ENCODE peak calls at places on chromosome 11, in six cellular contexts. One of them, this sample, is unnamed.

GRCh38 chr11:60785806-60786361 is 751 bp downstream of the MS4A10 start:
- DNase-seq in foreskin fibroblast: peak; percentile 40
- DNase-seq in spleen: peak; percentile 43
- DNase-seq in LNCaP clone FGC: no peak
- DNase-seq in stomach: no peak
- DNase-seq in colonic mucosa: no peak
- DNase-seq in this sample: peak; percentile 46

GRCh38 chr11:69729252-69729651 is 25.4 kb upstream of the FGF19 start:
- DNase-seq in foreskin fibroblast: no peak
- DNase-seq in spleen: no peak
- DNase-seq in LNCaP clone FGC: no peak
- DNase-seq in stomach: no peak
- DNase-seq in colonic mucosa: no peak
- DNase-seq in this sample: no peak

GRCh38 chr11:46554205-46555162 is 39.3 kb downstream of the AMBRA1 start:
- DNase-seq in foreskin fibroblast: peak; percentile 84
- DNase-seq in spleen: no peak
- DNase-seq in LNCaP clone FGC: peak; percentile 56
- DNase-seq in stomach: no peak
- DNase-seq in colonic mucosa: no peak
- DNase-seq in this sample: peak; percentile 86

GRCh38 chr11:8671242-8671641 is 11.2 kb downstream of the TRIM66 start:
- DNase-seq in foreskin fibroblast: peak; percentile 95
- DNase-seq in spleen: no peak
- DNase-seq in LNCaP clone FGC: no peak
- DNase-seq in stomach: no peak
- DNase-seq in colonic mucosa: peak; percentile 39
- DNase-seq in this sample: peak; percentile 94

GRCh38 chr11:17771841-17772401 is 37.3 kb downstream of the KCNC1 start:
- DNase-seq in foreskin fibroblast: no peak
- DNase-seq in spleen: peak; percentile 66
- DNase-seq in LNCaP clone FGC: no peak
- DNase-seq in stomach: no peak
- DNase-seq in colonic mucosa: no peak
- DNase-seq in this sample: no peak

GRCh38 chr11:91664521-91664920 is 560.1 kb upstream of the FAT3 start:
- DNase-seq in foreskin fibroblast: no peak
- DNase-seq in spleen: no peak
- DNase-seq in LNCaP clone FGC: no peak
- DNase-seq in stomach: no peak
- DNase-seq in colonic mucosa: no peak
- DNase-seq in this sample: no peak

GRCh38 chr11:70790671-70791300 is 392.5 kb downstream of the CTTN start:
- DNase-seq in foreskin fibroblast: no peak
- DNase-seq in spleen: no peak
- DNase-seq in LNCaP clone FGC: no peak
- DNase-seq in stomach: no peak
- DNase-seq in colonic mucosa: no peak
- DNase-seq in this sample: no peak

GRCh38 chr11:13316528-13316961 is 39.0 kb downstream of the BMAL1 start:
- DNase-seq in foreskin fibroblast: peak; percentile 71
- DNase-seq in spleen: no peak
- DNase-seq in LNCaP clone FGC: no peak
- DNase-seq in stomach: no peak
- DNase-seq in colonic mucosa: no peak
- DNase-seq in this sample: peak; percentile 72

GRCh38 chr11:61294717-61295595 is at the start of gene VWCE:
- DNase-seq in foreskin fibroblast: peak; percentile 57
- DNase-seq in spleen: peak; percentile 92
- DNase-seq in LNCaP clone FGC: no peak
- DNase-seq in stomach: peak; percentile 71
- DNase-seq in colonic mucosa: peak; percentile 48
- DNase-seq in this sample: peak; percentile 55

GRCh38 chr11:5815534-5815933 is 6.8 kb downstream of the OR52N2 start:
- DNase-seq in foreskin fibroblast: no peak
- DNase-seq in spleen: no peak
- DNase-seq in LNCaP clone FGC: no peak
- DNase-seq in stomach: no peak
- DNase-seq in colonic mucosa: no peak
- DNase-seq in this sample: no peak

GRCh38 chr11:130192845-130193267 is 33.3 kb downstream of the ST14 start:
- DNase-seq in foreskin fibroblast: no peak
- DNase-seq in spleen: no peak
- DNase-seq in LNCaP clone FGC: no peak
- DNase-seq in stomach: no peak
- DNase-seq in colonic mucosa: no peak
- DNase-seq in this sample: no peak

GRCh38 chr11:119686483-119686882 is 42.5 kb downstream of the NECTIN1 start:
- DNase-seq in foreskin fibroblast: no peak
- DNase-seq in spleen: no peak
- DNase-seq in LNCaP clone FGC: no peak
- DNase-seq in stomach: no peak
- DNase-seq in colonic mucosa: no peak
- DNase-seq in this sample: no peak

GRCh38 chr11:19466314-19466713 is 225.6 kb upstream of the E2F8 start:
- DNase-seq in foreskin fibroblast: no peak
- DNase-seq in spleen: no peak
- DNase-seq in LNCaP clone FGC: no peak
- DNase-seq in stomach: no peak
- DNase-seq in colonic mucosa: no peak
- DNase-seq in this sample: no peak

GRCh38 chr11:86292912-86293606 is 9.0 kb upstream of the HIKESHI start:
- DNase-seq in foreskin fibroblast: no peak
- DNase-seq in spleen: no peak
- DNase-seq in LNCaP clone FGC: no peak
- DNase-seq in stomach: no peak
- DNase-seq in colonic mucosa: no peak
- DNase-seq in this sample: no peak

GRCh38 chr11:36235750-36236149 is 53.5 kb downstream of the COMMD9 start:
- DNase-seq in foreskin fibroblast: peak; percentile 48
- DNase-seq in spleen: no peak
- DNase-seq in LNCaP clone FGC: no peak
- DNase-seq in stomach: no peak
- DNase-seq in colonic mucosa: no peak
- DNase-seq in this sample: peak; percentile 24

GRCh38 chr11:15627560-15627959 is 512.8 kb downstream of the INSC start:
- DNase-seq in foreskin fibroblast: no peak
- DNase-seq in spleen: no peak
- DNase-seq in LNCaP clone FGC: no peak
- DNase-seq in stomach: no peak
- DNase-seq in colonic mucosa: no peak
- DNase-seq in this sample: peak; percentile 18

GRCh38 chr11:3043315-3043871 is 13.8 kb downstream of the CARS1 start:
- DNase-seq in foreskin fibroblast: peak; percentile 49
- DNase-seq in spleen: peak; percentile 64
- DNase-seq in LNCaP clone FGC: no peak
- DNase-seq in stomach: peak; percentile 78
- DNase-seq in colonic mucosa: no peak
- DNase-seq in this sample: peak; percentile 34

GRCh38 chr11:84865257-84865656 is 761.9 kb downstream of the DLG2 start:
- DNase-seq in foreskin fibroblast: no peak
- DNase-seq in spleen: no peak
- DNase-seq in LNCaP clone FGC: peak; percentile 37
- DNase-seq in stomach: no peak
- DNase-seq in colonic mucosa: no peak
- DNase-seq in this sample: no peak

GRCh38 chr11:27282806-27283205 is 80.2 kb downstream of the CCDC34 start:
- DNase-seq in foreskin fibroblast: no peak
- DNase-seq in spleen: no peak
- DNase-seq in LNCaP clone FGC: no peak
- DNase-seq in stomach: no peak
- DNase-seq in colonic mucosa: no peak
- DNase-seq in this sample: peak; percentile 40

GRCh38 chr11:72189448-72190250 is 2.3 kb upstream of the FOLR1 start:
- DNase-seq in foreskin fibroblast: no peak
- DNase-seq in spleen: no peak
- DNase-seq in LNCaP clone FGC: no peak
- DNase-seq in stomach: no peak
- DNase-seq in colonic mucosa: peak; percentile 33
- DNase-seq in this sample: no peak

GRCh38 chr11:15073361-15074205 is at the start of gene CALCB:
- DNase-seq in foreskin fibroblast: peak; percentile 18
- DNase-seq in spleen: no peak
- DNase-seq in LNCaP clone FGC: peak; percentile 17
- DNase-seq in stomach: no peak
- DNase-seq in colonic mucosa: no peak
- DNase-seq in this sample: peak; percentile 17

GRCh38 chr11:108857382-108857781 is 192.5 kb downstream of the DDX10 start:
- DNase-seq in foreskin fibroblast: no peak
- DNase-seq in spleen: no peak
- DNase-seq in LNCaP clone FGC: peak; percentile 39
- DNase-seq in stomach: no peak
- DNase-seq in colonic mucosa: no peak
- DNase-seq in this sample: peak; percentile 86

GRCh38 chr11:3971756-3972404 is 116.4 kb downstream of the STIM1 start:
- DNase-seq in foreskin fibroblast: no peak
- DNase-seq in spleen: no peak
- DNase-seq in LNCaP clone FGC: no peak
- DNase-seq in stomach: no peak
- DNase-seq in colonic mucosa: no peak
- DNase-seq in this sample: no peak

GRCh38 chr11:64659417-64660144 is 63.4 kb downstream of the NRXN2 start:
- DNase-seq in foreskin fibroblast: peak; percentile 93
- DNase-seq in spleen: no peak
- DNase-seq in LNCaP clone FGC: no peak
- DNase-seq in stomach: no peak
- DNase-seq in colonic mucosa: no peak
- DNase-seq in this sample: peak; percentile 43
- TF ChIP-seq CTCF in foreskin fibroblast: peak; percentile 5
- TF ChIP-seq CTCF in spleen: no peak
- TF ChIP-seq CTCF in LNCaP clone FGC: no peak
- TF ChIP-seq CTCF in stomach: no peak
- TF ChIP-seq CTCF in colonic mucosa: no peak
- TF ChIP-seq CTCF in this sample: no peak

DNA sequence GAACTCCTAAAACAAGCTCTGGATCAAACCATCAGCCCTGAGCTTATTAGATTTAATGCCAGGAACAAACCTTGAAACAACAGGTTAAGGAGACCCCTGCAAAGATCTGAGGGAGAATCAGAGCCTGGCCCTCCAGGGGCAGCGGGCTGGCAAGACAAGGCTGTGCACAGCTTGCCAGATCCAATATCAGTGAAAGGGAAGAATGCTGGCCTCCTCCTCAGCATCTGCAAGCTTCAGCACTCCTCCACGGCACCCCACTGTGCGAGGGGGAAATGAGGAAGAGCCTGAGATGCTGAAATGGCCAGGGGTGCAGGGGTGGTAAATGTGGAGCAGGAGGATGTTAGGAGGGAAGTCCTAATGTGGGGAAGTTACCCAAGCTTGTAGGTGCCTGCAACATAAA is 167.0 kb downstream of the TENM4 start:
- DNase-seq in foreskin fibroblast: no peak
- DNase-seq in spleen: no peak
- DNase-seq in LNCaP clone FGC: no peak
- DNase-seq in stomach: no peak
- DNase-seq in colonic mucosa: no peak
- DNase-seq in this sample: no peak
- H3K4me3 ChIP-seq in foreskin fibroblast: no peak overlapping the region
- H3K4me3 ChIP-seq in spleen: no peak overlapping the region
- H3K4me3 ChIP-seq in LNCaP clone FGC: no peak overlapping the region
- H3K4me3 ChIP-seq in stomach: no peak overlapping the region
- H3K4me3 ChIP-seq in colonic mucosa: no peak overlapping the region
- H3K4me3 ChIP-seq in this sample: no peak overlapping the region

DNA sequence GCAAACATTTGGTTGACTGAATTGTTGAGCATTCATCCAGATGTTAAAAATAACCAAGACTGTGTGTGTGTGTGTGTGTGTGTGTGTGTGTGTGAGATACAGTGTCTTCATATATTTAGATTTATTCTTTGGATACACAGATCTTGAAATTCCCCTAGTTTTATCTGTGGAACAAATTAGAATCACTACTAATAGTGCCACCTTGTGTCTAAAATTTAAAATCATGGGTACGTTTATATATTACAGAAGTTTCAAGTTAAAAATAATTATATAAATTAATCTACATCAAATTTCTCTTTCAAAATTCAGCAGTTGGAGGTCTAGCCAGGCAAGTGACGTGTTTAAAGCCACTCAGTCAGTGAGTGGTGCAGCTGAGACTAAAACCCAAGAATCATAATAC is 1566.2 kb upstream of the TENM4 start:
- DNase-seq in foreskin fibroblast: no peak
- DNase-seq in spleen: no peak
- DNase-seq in LNCaP clone FGC: no peak
- DNase-seq in stomach: no peak
- DNase-seq in colonic mucosa: no peak
- DNase-seq in this sample: peak; percentile 54
- TF ChIP-seq CTCF in foreskin fibroblast: no peak
- TF ChIP-seq CTCF in spleen: no peak
- TF ChIP-seq CTCF in LNCaP clone FGC: peak; percentile 4
- TF ChIP-seq CTCF in stomach: no peak
- TF ChIP-seq CTCF in colonic mucosa: no peak
- TF ChIP-seq CTCF in this sample: peak; percentile 14

GRCh38 chr11:66291303-66291705 is 390 bp upstream of the TMEM151A start:
- DNase-seq in foreskin fibroblast: no peak
- DNase-seq in spleen: no peak
- DNase-seq in LNCaP clone FGC: no peak
- DNase-seq in stomach: no peak
- DNase-seq in colonic mucosa: no peak
- DNase-seq in this sample: no peak

GRCh38 chr11:66292543-66293332 is 1.0 kb downstream of the TMEM151A start:
- DNase-seq in foreskin fibroblast: no peak
- DNase-seq in spleen: no peak
- DNase-seq in LNCaP clone FGC: no peak
- DNase-seq in stomach: no peak
- DNase-seq in colonic mucosa: no peak
- DNase-seq in this sample: no peak

GRCh38 chr11:66293352-66293751 is 1.7 kb downstream of the TMEM151A start:
- DNase-seq in foreskin fibroblast: no peak
- DNase-seq in spleen: no peak
- DNase-seq in LNCaP clone FGC: no peak
- DNase-seq in stomach: no peak
- DNase-seq in colonic mucosa: no peak
- DNase-seq in this sample: no peak

GRCh38 chr11:66290332-66290629 is 1.3 kb upstream of the YIF1A start:
- DNase-seq in foreskin fibroblast: no peak
- DNase-seq in spleen: no peak
- DNase-seq in LNCaP clone FGC: no peak
- DNase-seq in stomach: no peak
- DNase-seq in colonic mucosa: no peak
- DNase-seq in this sample: no peak

DNA sequence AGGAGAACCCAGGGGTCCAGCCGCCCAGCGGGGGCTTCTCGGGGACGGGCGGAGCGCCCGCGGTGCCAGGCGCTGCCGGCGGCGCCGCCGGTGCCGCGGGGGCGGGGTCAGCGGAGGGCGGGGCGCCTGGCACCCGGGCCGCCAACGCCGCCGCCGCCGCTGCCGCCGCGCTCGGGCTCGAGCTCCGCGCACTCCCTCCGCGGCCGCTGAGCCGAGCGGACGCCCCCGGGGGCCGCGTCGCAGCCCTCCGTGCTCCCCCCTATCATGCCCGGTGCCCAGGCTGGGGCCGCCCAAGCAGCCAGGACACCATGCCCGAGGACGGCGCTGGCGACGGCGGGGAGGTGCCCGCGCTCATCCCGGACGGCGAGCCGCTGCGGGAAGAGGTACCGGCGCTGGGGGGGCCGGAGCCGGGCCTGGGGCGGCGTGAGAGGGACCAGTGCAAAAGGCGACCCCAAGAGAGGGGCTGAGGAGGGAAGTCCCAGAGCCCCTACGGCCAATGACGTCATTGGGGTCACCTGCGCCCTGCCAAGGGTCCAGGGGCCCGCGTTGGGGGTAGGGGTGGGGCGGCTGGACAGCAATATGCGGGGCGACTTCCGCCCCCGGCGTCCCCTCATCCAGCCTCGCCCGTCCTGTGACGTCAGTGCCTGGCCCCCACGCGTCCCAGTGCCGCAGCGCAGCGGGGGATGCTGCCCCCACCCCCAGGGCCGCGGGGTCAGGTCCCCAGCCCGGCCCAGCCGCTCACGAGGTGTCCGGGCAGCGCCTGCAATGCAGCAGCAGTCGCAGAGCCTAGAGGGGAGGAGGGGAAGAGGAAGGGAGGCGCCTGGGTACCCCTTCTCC is at the start of gene TMEM151A:
- DNase-seq in foreskin fibroblast: no peak
- DNase-seq in spleen: no peak
- DNase-seq in LNCaP clone FGC: no peak
- DNase-seq in stomach: peak; percentile 44
- DNase-seq in colonic mucosa: no peak
- DNase-seq in this sample: no peak
- H3K4me3 ChIP-seq in foreskin fibroblast: no peak within 1 kb of the TSS
- H3K4me3 ChIP-seq in spleen: peak within 1 kb of the TSS; percentile 73
- H3K4me3 ChIP-seq in LNCaP clone FGC: peak within 1 kb of the TSS; percentile 36
- H3K4me3 ChIP-seq in stomach: peak within 1 kb of the TSS; percentile 54
- H3K4me3 ChIP-seq in colonic mucosa: peak within 1 kb of the TSS; percentile 44
- H3K4me3 ChIP-seq in this sample: no peak within 1 kb of the TSS

This sample was measured in fibroblast of pulmonary artery.